ENCODE peak calls at places on chromosome 15, in nine cellular contexts. One of them, this sample, is unnamed.

GRCh38 chr15:70474682-70475438 is 288.5 kb downstream of the UACA start:
- DNase-seq in A549: peak
- DNase-seq in glomerular endothelial cell: peak
- DNase-seq in AG04449: peak
- DNase-seq in stimulated activated CD4-positive, alpha-beta T cell treated with anti-CD3 and anti-CD28 coated beads, Interleukin-1b, Interleukin-23, amount 100 ng/mL, for 4 hours: no peak
- DNase-seq in activated CD4-positive, alpha-beta T cell treated with anti-CD3 and anti-CD28 coated beads, Interleukin-2, amount 10 ng/mL, durations not matched to agents 7 days and 5 days: no peak
- DNase-seq in iPS-NIHi11: peak
- DNase-seq in AG20443: peak
- DNase-seq in Kasumi-1: peak
- DNase-seq in this sample: peak

GRCh38 chr15:78811124-78811824 is at the start of gene ADAMTS7:
- DNase-seq in A549: peak
- DNase-seq in glomerular endothelial cell: no peak
- DNase-seq in AG04449: no peak
- DNase-seq in stimulated activated CD4-positive, alpha-beta T cell treated with anti-CD3 and anti-CD28 coated beads, Interleukin-1b, Interleukin-23, amount 100 ng/mL, for 4 hours: peak
- DNase-seq in activated CD4-positive, alpha-beta T cell treated with anti-CD3 and anti-CD28 coated beads, Interleukin-2, amount 10 ng/mL, durations not matched to agents 7 days and 5 days: peak
- DNase-seq in iPS-NIHi11: peak
- DNase-seq in AG20443: peak
- DNase-seq in Kasumi-1: peak
- DNase-seq in this sample: no peak

GRCh38 chr15:42138968-42139386 is 17.5 kb downstream of the PLA2G4F start:
- DNase-seq in A549: no peak
- DNase-seq in glomerular endothelial cell: no peak
- DNase-seq in AG04449: no peak
- DNase-seq in stimulated activated CD4-positive, alpha-beta T cell treated with anti-CD3 and anti-CD28 coated beads, Interleukin-1b, Interleukin-23, amount 100 ng/mL, for 4 hours: no peak
- DNase-seq in activated CD4-positive, alpha-beta T cell treated with anti-CD3 and anti-CD28 coated beads, Interleukin-2, amount 10 ng/mL, durations not matched to agents 7 days and 5 days: no peak
- DNase-seq in iPS-NIHi11: no peak
- DNase-seq in AG20443: no peak
- DNase-seq in Kasumi-1: no peak
- DNase-seq in this sample: peak

GRCh38 chr15:74391604-74392401 is 24.4 kb upstream of the CYP11A1 start:
- DNase-seq in A549: no peak
- DNase-seq in glomerular endothelial cell: no peak
- DNase-seq in AG04449: no peak
- DNase-seq in stimulated activated CD4-positive, alpha-beta T cell treated with anti-CD3 and anti-CD28 coated beads, Interleukin-1b, Interleukin-23, amount 100 ng/mL, for 4 hours: no peak
- DNase-seq in activated CD4-positive, alpha-beta T cell treated with anti-CD3 and anti-CD28 coated beads, Interleukin-2, amount 10 ng/mL, durations not matched to agents 7 days and 5 days: no peak
- DNase-seq in iPS-NIHi11: no peak
- DNase-seq in AG20443: no peak
- DNase-seq in Kasumi-1: no peak
- DNase-seq in this sample: no peak

GRCh38 chr15:38690737-38691332 is 126.2 kb upstream of the RASGRP1 start:
- DNase-seq in A549: peak
- DNase-seq in glomerular endothelial cell: peak
- DNase-seq in AG04449: no peak
- DNase-seq in stimulated activated CD4-positive, alpha-beta T cell treated with anti-CD3 and anti-CD28 coated beads, Interleukin-1b, Interleukin-23, amount 100 ng/mL, for 4 hours: peak
- DNase-seq in activated CD4-positive, alpha-beta T cell treated with anti-CD3 and anti-CD28 coated beads, Interleukin-2, amount 10 ng/mL, durations not matched to agents 7 days and 5 days: peak
- DNase-seq in iPS-NIHi11: peak
- DNase-seq in AG20443: peak
- DNase-seq in Kasumi-1: peak
- DNase-seq in this sample: no peak

GRCh38 chr15:57198654-57199241 is 177.6 kb upstream of the CGNL1 start:
- DNase-seq in A549: no peak
- DNase-seq in glomerular endothelial cell: no peak
- DNase-seq in AG04449: no peak
- DNase-seq in stimulated activated CD4-positive, alpha-beta T cell treated with anti-CD3 and anti-CD28 coated beads, Interleukin-1b, Interleukin-23, amount 100 ng/mL, for 4 hours: no peak
- DNase-seq in activated CD4-positive, alpha-beta T cell treated with anti-CD3 and anti-CD28 coated beads, Interleukin-2, amount 10 ng/mL, durations not matched to agents 7 days and 5 days: no peak
- DNase-seq in iPS-NIHi11: peak
- DNase-seq in AG20443: no peak
- DNase-seq in Kasumi-1: no peak
- DNase-seq in this sample: no peak

GRCh38 chr15:71044006-71044405 is 71.3 kb upstream of the THSD4 start:
- DNase-seq in A549: no peak
- DNase-seq in glomerular endothelial cell: no peak
- DNase-seq in AG04449: no peak
- DNase-seq in stimulated activated CD4-positive, alpha-beta T cell treated with anti-CD3 and anti-CD28 coated beads, Interleukin-1b, Interleukin-23, amount 100 ng/mL, for 4 hours: no peak
- DNase-seq in activated CD4-positive, alpha-beta T cell treated with anti-CD3 and anti-CD28 coated beads, Interleukin-2, amount 10 ng/mL, durations not matched to agents 7 days and 5 days: no peak
- DNase-seq in iPS-NIHi11: no peak
- DNase-seq in AG20443: no peak
- DNase-seq in Kasumi-1: no peak
- DNase-seq in this sample: no peak

GRCh38 chr15:79593119-79593869 is 161.2 kb downstream of the MINAR1 start:
- DNase-seq in A549: peak
- DNase-seq in glomerular endothelial cell: no peak
- DNase-seq in AG04449: no peak
- DNase-seq in stimulated activated CD4-positive, alpha-beta T cell treated with anti-CD3 and anti-CD28 coated beads, Interleukin-1b, Interleukin-23, amount 100 ng/mL, for 4 hours: no peak
- DNase-seq in activated CD4-positive, alpha-beta T cell treated with anti-CD3 and anti-CD28 coated beads, Interleukin-2, amount 10 ng/mL, durations not matched to agents 7 days and 5 days: no peak
- DNase-seq in iPS-NIHi11: peak
- DNase-seq in AG20443: peak
- DNase-seq in Kasumi-1: no peak
- DNase-seq in this sample: no peak

GRCh38 chr15:43877371-43877770 is 50.6 kb downstream of the WDR76 start:
- DNase-seq in A549: no peak
- DNase-seq in glomerular endothelial cell: no peak
- DNase-seq in AG04449: no peak
- DNase-seq in stimulated activated CD4-positive, alpha-beta T cell treated with anti-CD3 and anti-CD28 coated beads, Interleukin-1b, Interleukin-23, amount 100 ng/mL, for 4 hours: no peak
- DNase-seq in activated CD4-positive, alpha-beta T cell treated with anti-CD3 and anti-CD28 coated beads, Interleukin-2, amount 10 ng/mL, durations not matched to agents 7 days and 5 days: no peak
- DNase-seq in iPS-NIHi11: no peak
- DNase-seq in AG20443: no peak
- DNase-seq in Kasumi-1: no peak
- DNase-seq in this sample: peak

GRCh38 chr15:70128757-70129140 is 31.0 kb upstream of the TLE3 start:
- DNase-seq in A549: no peak
- DNase-seq in glomerular endothelial cell: no peak
- DNase-seq in AG04449: no peak
- DNase-seq in stimulated activated CD4-positive, alpha-beta T cell treated with anti-CD3 and anti-CD28 coated beads, Interleukin-1b, Interleukin-23, amount 100 ng/mL, for 4 hours: no peak
- DNase-seq in activated CD4-positive, alpha-beta T cell treated with anti-CD3 and anti-CD28 coated beads, Interleukin-2, amount 10 ng/mL, durations not matched to agents 7 days and 5 days: no peak
- DNase-seq in iPS-NIHi11: no peak
- DNase-seq in AG20443: no peak
- DNase-seq in Kasumi-1: no peak
- DNase-seq in this sample: no peak

GRCh38 chr15:61946778-61947177 is 113.5 kb downstream of the VPS13C start:
- DNase-seq in A549: no peak
- DNase-seq in glomerular endothelial cell: no peak
- DNase-seq in AG04449: no peak
- DNase-seq in stimulated activated CD4-positive, alpha-beta T cell treated with anti-CD3 and anti-CD28 coated beads, Interleukin-1b, Interleukin-23, amount 100 ng/mL, for 4 hours: no peak
- DNase-seq in activated CD4-positive, alpha-beta T cell treated with anti-CD3 and anti-CD28 coated beads, Interleukin-2, amount 10 ng/mL, durations not matched to agents 7 days and 5 days: no peak
- DNase-seq in iPS-NIHi11: no peak
- DNase-seq in AG20443: no peak
- DNase-seq in Kasumi-1: no peak
- DNase-seq in this sample: no peak

GRCh38 chr15:87734571-87735373 is 521.8 kb downstream of the NTRK3 start:
- DNase-seq in A549: no peak
- DNase-seq in glomerular endothelial cell: no peak
- DNase-seq in AG04449: no peak
- DNase-seq in stimulated activated CD4-positive, alpha-beta T cell treated with anti-CD3 and anti-CD28 coated beads, Interleukin-1b, Interleukin-23, amount 100 ng/mL, for 4 hours: no peak
- DNase-seq in activated CD4-positive, alpha-beta T cell treated with anti-CD3 and anti-CD28 coated beads, Interleukin-2, amount 10 ng/mL, durations not matched to agents 7 days and 5 days: no peak
- DNase-seq in iPS-NIHi11: no peak
- DNase-seq in AG20443: no peak
- DNase-seq in Kasumi-1: no peak
- DNase-seq in this sample: no peak